ENCODE peak calls at places on chromosomes 11 and 22, in five cellular contexts. One of them, this sample, is unnamed.
A peak's percentile ranks its signal among the peaks of the same experiment; 100 is the strongest.

GRCh38 chr11:3201677-3202181 is 16.9 kb downstream of the MRGPRG start:
- DNase-seq in activated T-helper 1 cell treated with anti-CD3 and anti-CD28 coated beads, Interleukin-12 subunit alpha, Interleukin-12 subunit beta, Interleukin-2, Interleukin-4 antibody, amounts not matched to agents 30 ng/mL and 10 ng/mL and 1 ng/mL, durations not matched to agents 14 hours and 24 hours and 36 hours: no peak
- DNase-seq in NCI-H774: no peak
- DNase-seq in stimulated activated naive B cell treated with anti-CD40 and anti-IgM and Interleukin-4, amounts not matched to agents 10 μg/mL and 1 μg/mL and 100 μg/mL, for 72 hours: no peak
- DNase-seq in activated CD8-positive, alpha-beta T cell treated with anti-CD3 and anti-CD28 coated beads for 36 hours: no peak
- DNase-seq in this sample: no peak

GRCh38 chr11:45079943-45080719 is 66.3 kb upstream of the PRDM11 start:
- DNase-seq in activated T-helper 1 cell treated with anti-CD3 and anti-CD28 coated beads, Interleukin-12 subunit alpha, Interleukin-12 subunit beta, Interleukin-2, Interleukin-4 antibody, amounts not matched to agents 30 ng/mL and 10 ng/mL and 1 ng/mL, durations not matched to agents 14 hours and 24 hours and 36 hours: peak; percentile 44
- DNase-seq in NCI-H774: no peak
- DNase-seq in stimulated activated naive B cell treated with anti-CD40 and anti-IgM and Interleukin-4, amounts not matched to agents 10 μg/mL and 1 μg/mL and 100 μg/mL, for 72 hours: peak; percentile 46
- DNase-seq in activated CD8-positive, alpha-beta T cell treated with anti-CD3 and anti-CD28 coated beads for 36 hours: peak; percentile 76
- DNase-seq in this sample: peak; percentile 38

GRCh38 chr11:11841121-11841604 is 609 bp upstream of the USP47 start:
- DNase-seq in activated T-helper 1 cell treated with anti-CD3 and anti-CD28 coated beads, Interleukin-12 subunit alpha, Interleukin-12 subunit beta, Interleukin-2, Interleukin-4 antibody, amounts not matched to agents 30 ng/mL and 10 ng/mL and 1 ng/mL, durations not matched to agents 14 hours and 24 hours and 36 hours: no peak
- DNase-seq in NCI-H774: peak; percentile 53
- DNase-seq in stimulated activated naive B cell treated with anti-CD40 and anti-IgM and Interleukin-4, amounts not matched to agents 10 μg/mL and 1 μg/mL and 100 μg/mL, for 72 hours: no peak
- DNase-seq in activated CD8-positive, alpha-beta T cell treated with anti-CD3 and anti-CD28 coated beads for 36 hours: no peak
- DNase-seq in this sample: no peak

GRCh38 chr11:94183886-94184264 is 55.2 kb downstream of the PANX1 start:
- DNase-seq in activated T-helper 1 cell treated with anti-CD3 and anti-CD28 coated beads, Interleukin-12 subunit alpha, Interleukin-12 subunit beta, Interleukin-2, Interleukin-4 antibody, amounts not matched to agents 30 ng/mL and 10 ng/mL and 1 ng/mL, durations not matched to agents 14 hours and 24 hours and 36 hours: no peak
- DNase-seq in NCI-H774: no peak
- DNase-seq in stimulated activated naive B cell treated with anti-CD40 and anti-IgM and Interleukin-4, amounts not matched to agents 10 μg/mL and 1 μg/mL and 100 μg/mL, for 72 hours: peak; percentile 27
- DNase-seq in activated CD8-positive, alpha-beta T cell treated with anti-CD3 and anti-CD28 coated beads for 36 hours: peak; percentile 40
- DNase-seq in this sample: no peak

GRCh38 chr11:106601637-106602297 is 416.5 kb downstream of the GUCY1A2 start:
- DNase-seq in activated T-helper 1 cell treated with anti-CD3 and anti-CD28 coated beads, Interleukin-12 subunit alpha, Interleukin-12 subunit beta, Interleukin-2, Interleukin-4 antibody, amounts not matched to agents 30 ng/mL and 10 ng/mL and 1 ng/mL, durations not matched to agents 14 hours and 24 hours and 36 hours: no peak
- DNase-seq in NCI-H774: no peak
- DNase-seq in stimulated activated naive B cell treated with anti-CD40 and anti-IgM and Interleukin-4, amounts not matched to agents 10 μg/mL and 1 μg/mL and 100 μg/mL, for 72 hours: no peak
- DNase-seq in activated CD8-positive, alpha-beta T cell treated with anti-CD3 and anti-CD28 coated beads for 36 hours: no peak
- DNase-seq in this sample: no peak

GRCh38 chr11:2794419-2794795 is 91.2 kb downstream of the CDKN1C start:
- DNase-seq in activated T-helper 1 cell treated with anti-CD3 and anti-CD28 coated beads, Interleukin-12 subunit alpha, Interleukin-12 subunit beta, Interleukin-2, Interleukin-4 antibody, amounts not matched to agents 30 ng/mL and 10 ng/mL and 1 ng/mL, durations not matched to agents 14 hours and 24 hours and 36 hours: no peak
- DNase-seq in NCI-H774: no peak
- DNase-seq in stimulated activated naive B cell treated with anti-CD40 and anti-IgM and Interleukin-4, amounts not matched to agents 10 μg/mL and 1 μg/mL and 100 μg/mL, for 72 hours: no peak
- DNase-seq in activated CD8-positive, alpha-beta T cell treated with anti-CD3 and anti-CD28 coated beads for 36 hours: no peak
- DNase-seq in this sample: no peak

GRCh38 chr11:77071671-77072605 is 5.2 kb downstream of the CAPN5 start:
- DNase-seq in activated T-helper 1 cell treated with anti-CD3 and anti-CD28 coated beads, Interleukin-12 subunit alpha, Interleukin-12 subunit beta, Interleukin-2, Interleukin-4 antibody, amounts not matched to agents 30 ng/mL and 10 ng/mL and 1 ng/mL, durations not matched to agents 14 hours and 24 hours and 36 hours: no peak
- DNase-seq in NCI-H774: no peak
- DNase-seq in stimulated activated naive B cell treated with anti-CD40 and anti-IgM and Interleukin-4, amounts not matched to agents 10 μg/mL and 1 μg/mL and 100 μg/mL, for 72 hours: no peak
- DNase-seq in activated CD8-positive, alpha-beta T cell treated with anti-CD3 and anti-CD28 coated beads for 36 hours: no peak
- DNase-seq in this sample: no peak

GRCh38 chr11:121611242-121611641 is 158.5 kb upstream of the SORL1-AS1 start:
- DNase-seq in activated T-helper 1 cell treated with anti-CD3 and anti-CD28 coated beads, Interleukin-12 subunit alpha, Interleukin-12 subunit beta, Interleukin-2, Interleukin-4 antibody, amounts not matched to agents 30 ng/mL and 10 ng/mL and 1 ng/mL, durations not matched to agents 14 hours and 24 hours and 36 hours: no peak
- DNase-seq in NCI-H774: no peak
- DNase-seq in stimulated activated naive B cell treated with anti-CD40 and anti-IgM and Interleukin-4, amounts not matched to agents 10 μg/mL and 1 μg/mL and 100 μg/mL, for 72 hours: no peak
- DNase-seq in activated CD8-positive, alpha-beta T cell treated with anti-CD3 and anti-CD28 coated beads for 36 hours: no peak
- DNase-seq in this sample: no peak

GRCh38 chr22:23158516-23159286 is 13.4 kb downstream of the RAB36 start:
- DNase-seq in activated T-helper 1 cell treated with anti-CD3 and anti-CD28 coated beads, Interleukin-12 subunit alpha, Interleukin-12 subunit beta, Interleukin-2, Interleukin-4 antibody, amounts not matched to agents 30 ng/mL and 10 ng/mL and 1 ng/mL, durations not matched to agents 14 hours and 24 hours and 36 hours: no peak
- DNase-seq in NCI-H774: no peak
- DNase-seq in stimulated activated naive B cell treated with anti-CD40 and anti-IgM and Interleukin-4, amounts not matched to agents 10 μg/mL and 1 μg/mL and 100 μg/mL, for 72 hours: no peak
- DNase-seq in activated CD8-positive, alpha-beta T cell treated with anti-CD3 and anti-CD28 coated beads for 36 hours: no peak
- DNase-seq in this sample: no peak

GRCh38 chr11:60194511-60194910 is 11.6 kb upstream of the MS4A6A start:
- DNase-seq in activated T-helper 1 cell treated with anti-CD3 and anti-CD28 coated beads, Interleukin-12 subunit alpha, Interleukin-12 subunit beta, Interleukin-2, Interleukin-4 antibody, amounts not matched to agents 30 ng/mL and 10 ng/mL and 1 ng/mL, durations not matched to agents 14 hours and 24 hours and 36 hours: no peak
- DNase-seq in NCI-H774: no peak
- DNase-seq in stimulated activated naive B cell treated with anti-CD40 and anti-IgM and Interleukin-4, amounts not matched to agents 10 μg/mL and 1 μg/mL and 100 μg/mL, for 72 hours: no peak
- DNase-seq in activated CD8-positive, alpha-beta T cell treated with anti-CD3 and anti-CD28 coated beads for 36 hours: no peak
- DNase-seq in this sample: no peak

GRCh38 chr22:28903719-28904118 is 20.3 kb downstream of the ZNRF3 start:
- DNase-seq in activated T-helper 1 cell treated with anti-CD3 and anti-CD28 coated beads, Interleukin-12 subunit alpha, Interleukin-12 subunit beta, Interleukin-2, Interleukin-4 antibody, amounts not matched to agents 30 ng/mL and 10 ng/mL and 1 ng/mL, durations not matched to agents 14 hours and 24 hours and 36 hours: no peak
- DNase-seq in NCI-H774: no peak
- DNase-seq in stimulated activated naive B cell treated with anti-CD40 and anti-IgM and Interleukin-4, amounts not matched to agents 10 μg/mL and 1 μg/mL and 100 μg/mL, for 72 hours: no peak
- DNase-seq in activated CD8-positive, alpha-beta T cell treated with anti-CD3 and anti-CD28 coated beads for 36 hours: no peak
- DNase-seq in this sample: no peak

GRCh38 chr11:12723410-12724297 is 49.4 kb downstream of the TEAD1 start:
- DNase-seq in activated T-helper 1 cell treated with anti-CD3 and anti-CD28 coated beads, Interleukin-12 subunit alpha, Interleukin-12 subunit beta, Interleukin-2, Interleukin-4 antibody, amounts not matched to agents 30 ng/mL and 10 ng/mL and 1 ng/mL, durations not matched to agents 14 hours and 24 hours and 36 hours: no peak
- DNase-seq in NCI-H774: no peak
- DNase-seq in stimulated activated naive B cell treated with anti-CD40 and anti-IgM and Interleukin-4, amounts not matched to agents 10 μg/mL and 1 μg/mL and 100 μg/mL, for 72 hours: no peak
- DNase-seq in activated CD8-positive, alpha-beta T cell treated with anti-CD3 and anti-CD28 coated beads for 36 hours: no peak
- DNase-seq in this sample: no peak

GRCh38 chr11:129223701-129224149 is 31.6 kb upstream of the ARHGAP32 start:
- DNase-seq in activated T-helper 1 cell treated with anti-CD3 and anti-CD28 coated beads, Interleukin-12 subunit alpha, Interleukin-12 subunit beta, Interleukin-2, Interleukin-4 antibody, amounts not matched to agents 30 ng/mL and 10 ng/mL and 1 ng/mL, durations not matched to agents 14 hours and 24 hours and 36 hours: no peak
- DNase-seq in NCI-H774: no peak
- DNase-seq in stimulated activated naive B cell treated with anti-CD40 and anti-IgM and Interleukin-4, amounts not matched to agents 10 μg/mL and 1 μg/mL and 100 μg/mL, for 72 hours: no peak
- DNase-seq in activated CD8-positive, alpha-beta T cell treated with anti-CD3 and anti-CD28 coated beads for 36 hours: no peak
- DNase-seq in this sample: no peak

GRCh38 chr11:87219266-87219665 is 181.5 kb downstream of the TMEM135 start:
- DNase-seq in activated T-helper 1 cell treated with anti-CD3 and anti-CD28 coated beads, Interleukin-12 subunit alpha, Interleukin-12 subunit beta, Interleukin-2, Interleukin-4 antibody, amounts not matched to agents 30 ng/mL and 10 ng/mL and 1 ng/mL, durations not matched to agents 14 hours and 24 hours and 36 hours: no peak
- DNase-seq in NCI-H774: no peak
- DNase-seq in stimulated activated naive B cell treated with anti-CD40 and anti-IgM and Interleukin-4, amounts not matched to agents 10 μg/mL and 1 μg/mL and 100 μg/mL, for 72 hours: no peak
- DNase-seq in activated CD8-positive, alpha-beta T cell treated with anti-CD3 and anti-CD28 coated beads for 36 hours: peak; percentile 39
- DNase-seq in this sample: no peak

GRCh38 chr22:29342577-29343312 is 27.2 kb upstream of the RASL10A start:
- DNase-seq in activated T-helper 1 cell treated with anti-CD3 and anti-CD28 coated beads, Interleukin-12 subunit alpha, Interleukin-12 subunit beta, Interleukin-2, Interleukin-4 antibody, amounts not matched to agents 30 ng/mL and 10 ng/mL and 1 ng/mL, durations not matched to agents 14 hours and 24 hours and 36 hours: no peak
- DNase-seq in NCI-H774: no peak
- DNase-seq in stimulated activated naive B cell treated with anti-CD40 and anti-IgM and Interleukin-4, amounts not matched to agents 10 μg/mL and 1 μg/mL and 100 μg/mL, for 72 hours: no peak
- DNase-seq in activated CD8-positive, alpha-beta T cell treated with anti-CD3 and anti-CD28 coated beads for 36 hours: no peak
- DNase-seq in this sample: no peak

GRCh38 chr11:2470495-2470894 is 25.7 kb downstream of the KCNQ1 start:
- DNase-seq in activated T-helper 1 cell treated with anti-CD3 and anti-CD28 coated beads, Interleukin-12 subunit alpha, Interleukin-12 subunit beta, Interleukin-2, Interleukin-4 antibody, amounts not matched to agents 30 ng/mL and 10 ng/mL and 1 ng/mL, durations not matched to agents 14 hours and 24 hours and 36 hours: no peak
- DNase-seq in NCI-H774: no peak
- DNase-seq in stimulated activated naive B cell treated with anti-CD40 and anti-IgM and Interleukin-4, amounts not matched to agents 10 μg/mL and 1 μg/mL and 100 μg/mL, for 72 hours: no peak
- DNase-seq in activated CD8-positive, alpha-beta T cell treated with anti-CD3 and anti-CD28 coated beads for 36 hours: no peak
- DNase-seq in this sample: no peak

GRCh38 chr11:67289651-67290479 is 762 bp downstream of the ANKRD13D start:
- DNase-seq in activated T-helper 1 cell treated with anti-CD3 and anti-CD28 coated beads, Interleukin-12 subunit alpha, Interleukin-12 subunit beta, Interleukin-2, Interleukin-4 antibody, amounts not matched to agents 30 ng/mL and 10 ng/mL and 1 ng/mL, durations not matched to agents 14 hours and 24 hours and 36 hours: no peak
- DNase-seq in NCI-H774: no peak
- DNase-seq in stimulated activated naive B cell treated with anti-CD40 and anti-IgM and Interleukin-4, amounts not matched to agents 10 μg/mL and 1 μg/mL and 100 μg/mL, for 72 hours: no peak
- DNase-seq in activated CD8-positive, alpha-beta T cell treated with anti-CD3 and anti-CD28 coated beads for 36 hours: no peak
- DNase-seq in this sample: no peak

GRCh38 chr11:61254403-61255025 is 13.5 kb downstream of the PGA5 start:
- DNase-seq in activated T-helper 1 cell treated with anti-CD3 and anti-CD28 coated beads, Interleukin-12 subunit alpha, Interleukin-12 subunit beta, Interleukin-2, Interleukin-4 antibody, amounts not matched to agents 30 ng/mL and 10 ng/mL and 1 ng/mL, durations not matched to agents 14 hours and 24 hours and 36 hours: peak; percentile 58
- DNase-seq in NCI-H774: peak; percentile 47
- DNase-seq in stimulated activated naive B cell treated with anti-CD40 and anti-IgM and Interleukin-4, amounts not matched to agents 10 μg/mL and 1 μg/mL and 100 μg/mL, for 72 hours: peak; percentile 57
- DNase-seq in activated CD8-positive, alpha-beta T cell treated with anti-CD3 and anti-CD28 coated beads for 36 hours: peak; percentile 73
- DNase-seq in this sample: peak; percentile 53

GRCh38 chr11:69654001-69654659 is 13.2 kb downstream of the CCND1 start:
- DNase-seq in activated T-helper 1 cell treated with anti-CD3 and anti-CD28 coated beads, Interleukin-12 subunit alpha, Interleukin-12 subunit beta, Interleukin-2, Interleukin-4 antibody, amounts not matched to agents 30 ng/mL and 10 ng/mL and 1 ng/mL, durations not matched to agents 14 hours and 24 hours and 36 hours: no peak
- DNase-seq in NCI-H774: no peak
- DNase-seq in stimulated activated naive B cell treated with anti-CD40 and anti-IgM and Interleukin-4, amounts not matched to agents 10 μg/mL and 1 μg/mL and 100 μg/mL, for 72 hours: no peak
- DNase-seq in activated CD8-positive, alpha-beta T cell treated with anti-CD3 and anti-CD28 coated beads for 36 hours: no peak
- DNase-seq in this sample: no peak

GRCh38 chr11:69409812-69410645 is 71.4 kb upstream of the LINC01488 start:
- DNase-seq in activated T-helper 1 cell treated with anti-CD3 and anti-CD28 coated beads, Interleukin-12 subunit alpha, Interleukin-12 subunit beta, Interleukin-2, Interleukin-4 antibody, amounts not matched to agents 30 ng/mL and 10 ng/mL and 1 ng/mL, durations not matched to agents 14 hours and 24 hours and 36 hours: no peak
- DNase-seq in NCI-H774: no peak
- DNase-seq in stimulated activated naive B cell treated with anti-CD40 and anti-IgM and Interleukin-4, amounts not matched to agents 10 μg/mL and 1 μg/mL and 100 μg/mL, for 72 hours: no peak
- DNase-seq in activated CD8-positive, alpha-beta T cell treated with anti-CD3 and anti-CD28 coated beads for 36 hours: no peak
- DNase-seq in this sample: no peak